ENCODE peak calls at places on chromosome 13, in ten cellular contexts. U is right lobe of liver; B is ovary; O is CD8-positive, alpha-beta T cell; X is tibial artery; G is heart right ventricle; L is Peyer's patch; A is cardiac muscle cell; R is heart left ventricle; J is endodermal cell. Z is an unnamed sample. For H3K9me3, the result is how much of the 10 kb centered on the place peaks cover.

GRCh38 chr13:70375718-70376117 is 267.5 kb upstream of the KLHL1 start:
- DNase-seq in U (no peak), B (no peak), O (no peak), X (no peak), G (no peak), L (no peak), A (no peak), R (no peak), J (peak), Z (no peak)

GRCh38 chr13:113791761-113792160 is 32.7 kb downstream of the TMEM255B start:
- DNase-seq in U (peak), B (no peak), O (no peak), X (no peak), G (no peak), L (peak), A (no peak), R (no peak), J (peak), Z (no peak)

GRCh38 chr13:100828226-100828625 is 153.6 kb upstream of the TMTC4 start:
- DNase-seq in U (no peak), B (no peak), O (no peak), X (no peak), G (no peak), L (no peak), A (peak), R (no peak), J (peak), Z (peak)

GRCh38 chr13:23980160-23980551 is 82.9 kb upstream of the C1QTNF9B start:
- DNase-seq in U (peak), B (peak), O (peak), X (peak), G (peak), L (peak), A (peak), R (peak), J (peak), Z (peak)

GRCh38 chr13:66312312-66313087 is 917.6 kb downstream of the PCDH9 start:
- DNase-seq in U (no peak), B (peak), O (no peak), X (no peak), G (no peak), L (no peak), A (no peak), R (no peak), J (no peak), Z (peak)

GRCh38 chr13:22278336-22278929 is 607.6 kb downstream of the FGF9 start:
- DNase-seq in U (peak), B (peak), O (peak), X (peak), G (peak), L (no peak), A (peak), R (no peak), J (peak), Z (peak)

GRCh38 chr13:65959305-65959704 is 1270.8 kb downstream of the PCDH9 start:
- DNase-seq in U (no peak), B (no peak), O (no peak), X (no peak), G (no peak), L (no peak), A (no peak), R (no peak), J (no peak), Z (no peak)

GRCh38 chr13:24053505-24054251 is 106.8 kb upstream of the SPATA13 start:
- DNase-seq in U (peak), B (peak), O (peak), X (no peak), G (no peak), L (no peak), A (peak), R (no peak), J (peak), Z (peak)

GRCh38 chr13:72792640-72793039 is 10.7 kb downstream of the PIBF1 start:
- DNase-seq in U (no peak), B (no peak), O (no peak), X (no peak), G (no peak), L (no peak), A (no peak), R (no peak), J (no peak), Z (no peak)

GRCh38 chr13:104382941-104383340 is 1316.7 kb upstream of the SLC10A2 start:
- DNase-seq in U (no peak), B (no peak), O (no peak), X (no peak), G (no peak), L (no peak), A (no peak), R (no peak), J (no peak), Z (no peak)
- H3K9me3 ChIP-seq in U (under half), B (under half), O (under half), X (under half), G (under half), L (under half), A (under half), R (under half), J (under half), Z (under half)

GRCh38 chr13:33058816-33059215 is 42.6 kb downstream of the KL start:
- DNase-seq in U (no peak), B (no peak), O (no peak), X (no peak), G (no peak), L (no peak), A (no peak), R (no peak), J (no peak), Z (no peak)

GRCh38 chr13:33052446-33052845 is 36.2 kb downstream of the KL start:
- DNase-seq in U (no peak), B (no peak), O (no peak), X (no peak), G (no peak), L (no peak), A (no peak), R (no peak), J (no peak), Z (no peak)

GRCh38 chr13:33053397-33054066 is 37.3 kb downstream of the KL start:
- DNase-seq in U (no peak), B (no peak), O (no peak), X (no peak), G (no peak), L (no peak), A (no peak), R (no peak), J (no peak), Z (peak)

GRCh38 chr13:33060815-33061214 is 44.6 kb downstream of the KL start:
- DNase-seq in U (no peak), B (no peak), O (no peak), X (no peak), G (no peak), L (no peak), A (no peak), R (no peak), J (no peak), Z (no peak)

GRCh38 chr13:33057019-33057785 is 41.0 kb downstream of the KL start:
- DNase-seq in U (no peak), B (no peak), O (no peak), X (peak), G (no peak), L (no peak), A (no peak), R (no peak), J (peak), Z (no peak)
- TF ChIP-seq CTCF in U (peak), B (no peak), O (no peak), X (peak), G (peak), L (no peak), A (peak), R (peak), J (peak), Z (peak)

GRCh38 chr13:80798576-80799133 is 457.7 kb upstream of the SPRY2 start:
- DNase-seq in U (no peak), B (no peak), O (no peak), X (no peak), G (no peak), L (no peak), A (no peak), R (no peak), J (no peak), Z (no peak)
- H3K4me3 ChIP-seq in U (no peak), B (no peak), O (no peak), X (no peak), G (no peak), L (no peak), A (no peak), R (no peak), J (no peak), Z (no peak)

DNA sequence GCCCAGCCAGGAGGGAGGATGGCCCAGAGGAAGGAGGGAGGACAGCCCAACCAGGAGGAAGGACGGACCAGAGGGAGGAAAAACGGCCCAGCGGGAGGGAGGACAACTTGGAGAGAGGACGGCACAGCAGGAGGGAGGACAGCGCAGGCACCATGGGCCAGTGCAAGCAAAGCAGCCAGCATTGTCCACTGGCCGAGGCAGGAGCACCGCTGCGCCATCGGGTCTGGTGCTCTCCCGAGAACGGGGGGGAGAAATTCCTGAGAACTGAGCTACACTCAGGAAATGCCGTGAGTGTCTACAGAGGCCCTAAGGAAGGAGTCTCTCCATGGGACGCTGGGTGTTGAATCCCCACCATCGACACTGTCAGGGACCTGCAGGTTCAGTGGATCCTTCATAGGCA is 38.5 kb upstream of the SOX1 start:
- DNase-seq in U (no peak), B (no peak), O (no peak), X (no peak), G (no peak), L (peak), A (no peak), R (no peak), J (no peak), Z (no peak)
- H3K9me3 ChIP-seq in U (under half), B (under half), O (under half), X (under half), G (under half), L (under half), A (under half), R (under half), J (under half), Z (under half)

DNA sequence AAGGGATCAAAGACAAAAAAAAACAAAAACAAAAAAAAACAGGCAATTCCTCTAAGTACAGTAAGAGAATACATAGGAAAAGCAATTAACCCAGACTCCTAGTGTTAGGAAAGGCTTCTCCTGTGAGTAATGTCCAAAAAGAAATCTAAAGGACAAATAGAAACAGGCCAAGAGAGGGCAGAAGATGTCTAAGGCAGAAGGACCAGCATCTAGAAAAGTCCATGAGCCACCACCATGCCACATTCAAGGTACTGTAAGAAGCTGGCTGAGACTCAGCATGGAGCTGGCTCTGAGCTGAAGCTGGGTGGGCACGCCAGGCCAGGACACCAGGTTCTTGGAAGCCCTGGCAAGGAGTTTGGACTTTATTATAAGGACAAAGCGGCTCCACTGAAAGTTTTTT is 118.1 kb upstream of the FRY start:
- DNase-seq in U (no peak), B (no peak), O (no peak), X (no peak), G (no peak), L (no peak), A (no peak), R (no peak), J (no peak), Z (no peak)
- TF ChIP-seq CTCF in U (no peak), B (no peak), O (no peak), X (no peak), G (no peak), L (peak), A (no peak), R (no peak), J (no peak), Z (no peak)

DNA sequence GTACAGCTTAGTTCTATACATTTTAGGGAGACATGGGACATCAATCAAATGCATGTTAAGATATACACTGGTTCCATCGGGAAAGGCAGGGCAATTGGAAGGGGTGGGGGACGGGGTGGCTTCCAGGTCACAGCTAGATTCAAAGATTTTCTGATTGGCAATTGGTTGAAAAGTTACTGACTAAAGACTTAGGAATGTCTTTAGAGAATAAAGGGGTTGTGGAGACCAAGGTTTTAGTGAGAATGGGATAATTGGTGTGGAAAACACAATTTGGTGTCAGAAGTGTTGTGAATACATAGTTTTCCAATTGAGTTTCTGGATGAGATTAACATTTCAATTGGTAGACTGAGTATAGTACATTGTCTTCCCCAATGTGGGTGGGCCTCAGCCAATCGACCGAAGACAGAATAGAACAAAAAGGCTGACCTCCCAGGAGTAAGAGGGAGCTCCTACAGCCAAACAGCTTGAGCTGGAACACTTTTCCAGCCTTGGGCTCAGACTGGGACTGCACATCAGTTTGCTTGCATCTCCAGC is 988 bp upstream of the CCDC169 start:
- DNase-seq in U (no peak), B (no peak), O (no peak), X (no peak), G (no peak), L (no peak), A (no peak), R (no peak), J (peak), Z (no peak)
- H3K4me3 ChIP-seq in U (no peak), B (no peak), O (no peak), X (no peak), G (peak), L (no peak), A (peak), R (peak), J (peak), Z (no peak)

GRCh38 chr13:112229445-112229844 is 146.7 kb upstream of the SPACA7 start:
- DNase-seq in U (peak), B (no peak), O (no peak), X (no peak), G (no peak), L (no peak), A (no peak), R (no peak), J (no peak), Z (no peak)

GRCh38 chr13:112225429-112226090 is 150.6 kb upstream of the SPACA7 start:
- DNase-seq in U (peak), B (no peak), O (no peak), X (no peak), G (no peak), L (no peak), A (no peak), R (no peak), J (no peak), Z (no peak)

GRCh38 chr13:112222971-112223370 is 153.2 kb upstream of the SPACA7 start:
- DNase-seq in U (no peak), B (no peak), O (no peak), X (no peak), G (no peak), L (no peak), A (no peak), R (no peak), J (no peak), Z (no peak)

GRCh38 chr13:112227031-112227430 is 149.1 kb upstream of the SPACA7 start:
- DNase-seq in U (no peak), B (no peak), O (no peak), X (no peak), G (no peak), L (no peak), A (no peak), R (no peak), J (no peak), Z (no peak)

GRCh38 chr13:112226320-112227002 is 149.7 kb upstream of the SPACA7 start:
- DNase-seq in U (no peak), B (no peak), O (no peak), X (no peak), G (no peak), L (no peak), A (no peak), R (no peak), J (no peak), Z (no peak)
- H3K9me3 ChIP-seq in U (under half), B (under half), O (under half), X (under half), G (under half), L (under half), A (under half), R (under half), J (under half), Z (under half)

DNA sequence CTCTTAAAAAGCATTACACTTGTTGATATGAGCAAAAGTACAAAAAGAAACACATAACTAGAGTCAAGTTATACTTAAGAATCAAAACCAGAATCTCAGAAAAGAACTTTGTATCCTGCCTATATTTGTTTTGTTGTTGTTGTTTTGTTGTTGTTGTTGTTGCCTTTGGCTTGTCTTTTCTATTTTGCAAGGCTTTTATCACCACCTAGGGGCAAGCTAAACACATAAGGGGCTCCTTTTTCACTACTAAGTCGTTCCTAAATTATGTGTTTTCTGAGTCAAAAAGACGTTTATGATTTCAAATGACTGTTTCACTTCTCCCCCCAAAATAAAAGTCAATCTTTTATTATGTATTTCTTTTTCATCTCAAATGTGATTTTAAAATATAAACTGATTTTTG is 250.2 kb downstream of the RBM26 start:
- DNase-seq in U (no peak), B (no peak), O (no peak), X (no peak), G (no peak), L (no peak), A (no peak), R (no peak), J (no peak), Z (no peak)
- TF ChIP-seq CTCF in U (no peak), B (no peak), O (no peak), X (no peak), G (no peak), L (no peak), A (no peak), R (no peak), J (peak), Z (no peak)

GRCh38 chr13:21100994-21101757 is 39.8 kb upstream of the LATS2 start:
- DNase-seq in U (no peak), B (no peak), O (no peak), X (no peak), G (no peak), L (no peak), A (no peak), R (no peak), J (no peak), Z (no peak)

GRCh38 chr13:21104199-21105019 is 43.0 kb upstream of the LATS2 start:
- DNase-seq in U (no peak), B (no peak), O (no peak), X (no peak), G (no peak), L (no peak), A (no peak), R (no peak), J (no peak), Z (no peak)

GRCh38 chr13:21109168-21109567 is 47.8 kb upstream of the LATS2 start:
- DNase-seq in U (no peak), B (no peak), O (no peak), X (no peak), G (no peak), L (no peak), A (no peak), R (no peak), J (no peak), Z (no peak)

GRCh38 chr13:21101865-21102576 is 40.6 kb upstream of the LATS2 start:
- DNase-seq in U (no peak), B (no peak), O (no peak), X (no peak), G (no peak), L (no peak), A (no peak), R (no peak), J (no peak), Z (no peak)

GRCh38 chr13:21106089-21106488 is 44.7 kb upstream of the LATS2 start:
- DNase-seq in U (no peak), B (no peak), O (no peak), X (no peak), G (no peak), L (no peak), A (no peak), R (no peak), J (no peak), Z (no peak)
- H3K4me3 ChIP-seq in U (no peak), B (no peak), O (no peak), X (no peak), G (no peak), L (no peak), A (no peak), R (no peak), J (no peak), Z (no peak)

DNA sequence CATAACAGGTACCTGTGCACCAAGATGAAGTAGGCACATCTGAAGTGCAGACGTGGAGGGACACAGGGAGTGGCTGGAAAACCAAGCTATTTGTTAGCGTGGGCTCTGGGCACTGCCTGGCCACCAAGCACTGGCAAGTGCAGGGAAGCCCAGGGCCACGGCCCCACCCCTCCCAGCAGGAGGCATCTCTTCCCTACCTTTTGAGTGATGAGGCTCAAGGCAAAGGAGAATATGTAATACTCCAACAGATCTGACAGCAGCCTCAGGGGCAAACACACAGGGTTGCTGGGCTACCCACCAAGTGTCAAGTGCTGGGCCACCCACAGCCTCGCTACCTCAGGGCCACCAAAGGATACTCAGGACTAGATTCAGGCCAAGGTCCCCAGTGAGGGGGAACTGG is 11.6 kb downstream of the TUBA3C start:
- DNase-seq in U (no peak), B (no peak), O (no peak), X (no peak), G (no peak), L (no peak), A (no peak), R (no peak), J (no peak), Z (no peak)
- H3K9me3 ChIP-seq in U (under half), B (under half), O (under half), X (under half), G (under half), L (under half), A (under half), R (under half), J (half or more), Z (under half)